ENCODE peak calls at places on chromosome 10, in six cellular contexts. M, Z, R, O, T and E are unnamed samples.
A peak's percentile ranks its signal among the peaks of the same experiment; 100 is the strongest.

GRCh38 chr10:114100848-114101741 is 57.4 kb downstream of the ADRB1 start:
- DNase-seq in O (no peak), R (peak; percentile 17), M (no peak), T (peak; percentile 34), Z (no peak), E (no peak)

GRCh38 chr10:89553064-89553734 is 17.8 kb upstream of the SLC16A12 start:
- DNase-seq in O (no peak), Z (no peak), M (no peak), R (no peak), T (no peak), E (no peak)

GRCh38 chr10:124417846-124418725 is 637 bp downstream of the OAT start:
- DNase-seq in O (peak; percentile 46), M (peak; percentile 52), T (peak; percentile 60), Z (peak; percentile 75), R (peak; percentile 72), E (peak; percentile 45)

GRCh38 chr10:69512901-69513300 is 60.3 kb downstream of the NEUROG3 start:
- DNase-seq in O (no peak), T (no peak), Z (no peak), R (no peak), M (no peak), E (no peak)

GRCh38 chr10:104638861-104639594 is 2.1 kb upstream of the SORCS3 start:
- DNase-seq in M (no peak), R (peak; percentile 27), T (no peak), Z (peak; percentile 77), O (no peak), E (no peak)

GRCh38 chr10:115001506-115002381 is 63.7 kb downstream of the TRUB1 start:
- DNase-seq in Z (no peak), T (peak; percentile 21), R (no peak), M (no peak), O (no peak), E (no peak)

GRCh38 chr10:123153486-123154091 is 613 bp upstream of the BUB3 start:
- DNase-seq in O (no peak), T (no peak), M (no peak), Z (no peak), R (no peak), E (no peak)

GRCh38 chr10:72020914-72021754 is 56.9 kb downstream of the CHST3 start:
- DNase-seq in M (no peak), T (no peak), R (no peak), O (no peak), Z (no peak), E (no peak)

GRCh38 chr10:132697568-132698200 is 88.3 kb downstream of the NKX6-2 start:
- DNase-seq in Z (peak; percentile 45), T (peak; percentile 2), M (no peak), R (no peak), O (no peak), E (no peak)

GRCh38 chr10:114259825-114260224 is 20.8 kb downstream of the VWA2 start:
- DNase-seq in T (peak; percentile 40), M (no peak), Z (no peak), O (no peak), R (no peak), E (peak; percentile 55)

GRCh38 chr10:100008142-100008522 is 1.6 kb downstream of the DNMBP start:
- DNase-seq in T (peak; percentile 32), M (no peak), R (no peak), O (no peak), Z (no peak), E (no peak)